ENCODE peak calls at places on chromosomes 13 and 19, in seven cellular contexts. G is K562, C is H1, H is SK-N-SH, V is GM12878, I is HepG2, O is GM12892. B is an unnamed sample.

GRCh38 chr13:110418944-110419343 is 111.9 kb downstream of the COL4A2 start:
- DNase-seq in G (no peak), C (no peak), H (no peak), V (no peak), I (no peak), O (no peak), B (no peak)

GRCh38 chr19:21786931-21787330 is 19.6 kb upstream of the ZNF100 start:
- DNase-seq in G (no peak), C (no peak), H (no peak), V (no peak), I (no peak), O (no peak), B (no peak)

GRCh38 chr13:74246398-74246975 is 112.3 kb upstream of the KLF12 start:
- DNase-seq in G (no peak), C (no peak), H (no peak), V (no peak), I (no peak), O (no peak), B (no peak)

GRCh38 chr13:112713517-112714253 is 23.8 kb downstream of the ATP11A start:
- DNase-seq in G (peak), C (no peak), H (peak), V (no peak), I (no peak), O (no peak), B (no peak)

GRCh38 chr13:46698910-46699460 is 98.0 kb downstream of the ESD start:
- DNase-seq in G (no peak), C (no peak), H (peak), V (no peak), I (no peak), O (no peak), B (no peak)

GRCh38 chr13:98181106-98181815 is 4.2 kb upstream of the RNF113B start:
- DNase-seq in G (no peak), C (no peak), H (no peak), V (no peak), I (no peak), O (no peak), B (no peak)

GRCh38 chr19:41584260-41584810 is 8.4 kb downstream of the CEACAM21 start:
- DNase-seq in G (no peak), C (no peak), H (no peak), V (no peak), I (no peak), O (no peak), B (no peak)

GRCh38 chr19:4430760-4431159 is 26.8 kb downstream of the UBXN6 start:
- DNase-seq in G (no peak), C (no peak), H (no peak), V (no peak), I (no peak), O (no peak), B (no peak)

GRCh38 chr13:39788097-39788496 is 132.6 kb downstream of the COG6 start:
- DNase-seq in G (no peak), C (no peak), H (no peak), V (no peak), I (no peak), O (no peak), B (no peak)

GRCh38 chr19:2449019-2449418 is 7.7 kb downstream of the LMNB2 start:
- DNase-seq in G (no peak), C (no peak), H (no peak), V (no peak), I (no peak), O (no peak), B (no peak)

GRCh38 chr19:4436231-4436630 is 21.4 kb downstream of the UBXN6 start:
- DNase-seq in G (no peak), C (no peak), H (no peak), V (no peak), I (no peak), O (no peak), B (no peak)

GRCh38 chr13:51770681-51771417 is 33.1 kb downstream of the DHRS12 start:
- DNase-seq in G (no peak), C (no peak), H (no peak), V (no peak), I (no peak), O (no peak), B (no peak)

GRCh38 chr19:950352-951066 is 24.7 kb downstream of the ARID3A start:
- DNase-seq in G (no peak), C (no peak), H (no peak), V (no peak), I (no peak), O (no peak), B (no peak)

GRCh38 chr13:26977541-26977940 is 194.1 kb downstream of the USP12 start:
- DNase-seq in G (no peak), C (no peak), H (no peak), V (no peak), I (no peak), O (no peak), B (no peak)

GRCh38 chr19:46481187-46481586 is 9.8 kb upstream of the PNMA8A start:
- DNase-seq in G (no peak), C (no peak), H (no peak), V (no peak), I (no peak), O (no peak), B (no peak)

GRCh38 chr13:46472384-46472783 is 80.6 kb upstream of the LRCH1 start:
- DNase-seq in G (no peak), C (no peak), H (no peak), V (no peak), I (no peak), O (no peak), B (no peak)

GRCh38 chr13:41603917-41604316 is 146.6 kb downstream of the RGCC start:
- DNase-seq in G (peak), C (no peak), H (no peak), V (no peak), I (no peak), O (no peak), B (no peak)

GRCh38 chr19:44900328-44901244 is 5.0 kb upstream of the APOE start:
- DNase-seq in G (no peak), C (no peak), H (no peak), V (no peak), I (no peak), O (no peak), B (no peak)

GRCh38 chr19:41427647-41428480 is 690 bp upstream of the B3GNT8 start:
- DNase-seq in G (peak), C (peak), H (peak), V (no peak), I (no peak), O (no peak), B (no peak)

GRCh38 chr13:42549555-42549941 is 24.4 kb upstream of the TNFSF11 start:
- DNase-seq in G (no peak), C (no peak), H (no peak), V (no peak), I (no peak), O (no peak), B (no peak)

GRCh38 chr19:34155686-34156085 is 16.6 kb upstream of the LSM14A start:
- DNase-seq in G (no peak), C (no peak), H (no peak), V (no peak), I (no peak), O (no peak), B (no peak)

GRCh38 chr19:48806818-48807589 is 3.8 kb downstream of the BCAT2 start:
- DNase-seq in G (peak), C (peak), H (peak), V (no peak), I (peak), O (peak), B (no peak)

DNA sequence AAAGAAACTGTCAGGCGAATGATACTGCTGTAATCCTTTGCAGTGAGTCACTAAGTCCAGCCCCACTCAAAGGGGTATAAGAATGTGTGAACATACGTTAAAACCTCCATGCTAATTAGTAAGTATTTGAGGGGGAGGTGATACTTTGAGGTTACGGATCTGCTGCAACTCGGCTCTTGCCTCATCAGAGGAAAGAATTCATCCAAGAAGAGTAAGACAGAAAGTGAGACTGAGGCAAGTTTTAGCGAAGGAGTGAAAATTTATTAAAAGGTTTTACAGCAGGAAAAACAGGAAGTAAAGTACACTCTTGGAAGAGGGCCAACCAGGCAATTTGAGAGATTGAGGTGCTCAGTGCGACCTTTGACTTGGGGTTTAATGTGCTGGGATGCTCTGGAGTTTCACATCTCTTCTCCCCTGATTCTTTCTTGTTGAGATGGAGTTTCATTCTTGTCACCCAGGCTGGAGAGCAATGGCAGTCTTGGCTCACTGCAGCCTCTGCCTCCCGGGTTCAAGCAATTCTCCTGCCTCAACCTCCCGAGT is 9.8 kb downstream of the CLEC4M start:
- DNase-seq in G (no peak), C (no peak), H (no peak), V (peak), I (no peak), O (no peak), B (no peak)
- TF ChIP-seq TAF1 in G (no peak), C (no peak), H (no peak), V (no peak), I (no peak), O (no peak), B (no peak)

GRCh38 chr19:10288662-10289166 is 1.0 kb upstream of the ICAM5 start:
- DNase-seq in G (peak), C (peak), H (peak), V (no peak), I (peak), O (no peak), B (no peak)
- TF ChIP-seq TAF1 in G (peak), C (no peak), H (no peak), V (no peak), I (peak), O (no peak), B (no peak)

GRCh38 chr13:92843549-92843948 is 383.1 kb upstream of the GPC6 start:
- DNase-seq in G (no peak), C (no peak), H (no peak), V (no peak), I (no peak), O (no peak), B (no peak)
- TF ChIP-seq TAF1 in G (no peak), C (no peak), H (no peak), V (no peak), I (no peak), O (no peak), B (no peak)

GRCh38 chr13:36880961-36881360 is 39.1 kb downstream of the SMAD9 start:
- DNase-seq in G (no peak), C (no peak), H (no peak), V (no peak), I (no peak), O (no peak), B (no peak)

GRCh38 chr13:36875431-36875830 is 44.6 kb downstream of the SMAD9 start:
- DNase-seq in G (no peak), C (no peak), H (no peak), V (no peak), I (no peak), O (no peak), B (no peak)

GRCh38 chr13:36879218-36879938 is 40.7 kb downstream of the SMAD9 start:
- DNase-seq in G (no peak), C (no peak), H (no peak), V (no peak), I (no peak), O (no peak), B (no peak)

GRCh38 chr13:36872621-36873020 is 47.4 kb downstream of the SMAD9 start:
- DNase-seq in G (no peak), C (peak), H (no peak), V (no peak), I (no peak), O (no peak), B (no peak)

GRCh38 chr13:36875955-36876354 is 44.1 kb downstream of the SMAD9 start:
- DNase-seq in G (no peak), C (no peak), H (peak), V (no peak), I (no peak), O (no peak), B (no peak)
- TF ChIP-seq TAF1 in G (no peak), C (no peak), H (no peak), V (no peak), I (no peak), O (no peak), B (no peak)

GRCh38 chr13:44302233-44302632 is 71.4 kb upstream of the SERP2 start:
- DNase-seq in G (no peak), C (no peak), H (no peak), V (no peak), I (no peak), O (no peak), B (no peak)

GRCh38 chr13:44299142-44299541 is 74.5 kb upstream of the SERP2 start:
- DNase-seq in G (no peak), C (no peak), H (no peak), V (no peak), I (no peak), O (no peak), B (no peak)

GRCh38 chr13:44301639-44302015 is 72.0 kb upstream of the SERP2 start:
- DNase-seq in G (no peak), C (no peak), H (no peak), V (no peak), I (no peak), O (no peak), B (no peak)

GRCh38 chr13:44299544-44299943 is 74.1 kb upstream of the SERP2 start:
- DNase-seq in G (no peak), C (no peak), H (no peak), V (no peak), I (no peak), O (no peak), B (no peak)

DNA sequence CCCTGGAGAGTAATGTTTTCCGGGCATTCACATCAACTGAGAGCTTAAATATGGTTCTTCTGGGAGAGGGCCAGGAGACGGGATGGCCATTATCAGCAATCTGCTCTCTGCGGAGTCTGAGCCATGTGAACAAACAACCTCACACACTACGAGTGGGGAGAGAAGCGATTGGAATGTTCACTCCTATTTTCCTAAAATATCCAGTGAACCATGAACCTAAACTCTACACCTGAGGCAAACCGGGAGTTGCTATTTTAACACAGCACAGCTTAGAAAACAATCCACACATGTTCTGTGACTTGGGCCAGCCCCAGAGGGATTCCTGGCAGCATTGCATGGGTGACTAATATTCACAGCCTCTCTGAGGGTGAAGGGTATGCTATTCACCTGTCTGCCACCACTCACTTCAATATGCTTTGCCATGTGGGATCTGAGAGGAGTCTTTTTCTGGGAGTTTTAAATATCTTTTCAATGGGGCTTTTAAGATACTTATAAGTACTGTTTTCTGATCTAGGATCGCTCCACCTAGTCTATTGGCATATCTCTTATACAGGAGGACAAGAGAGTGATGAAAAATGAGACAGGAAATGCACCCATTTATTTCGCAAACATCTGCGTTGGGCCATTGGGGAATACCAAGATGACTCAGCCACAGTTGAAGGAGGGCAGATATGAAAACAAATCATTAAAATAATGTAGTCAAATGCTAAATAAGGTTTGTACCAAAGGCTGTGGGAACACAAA is 72.6 kb upstream of the SERP2 start:
- DNase-seq in G (no peak), C (no peak), H (no peak), V (peak), I (no peak), O (peak), B (peak)
- TF ChIP-seq TAF1 in G (no peak), C (no peak), H (no peak), V (no peak), I (no peak), O (no peak), B (no peak)

GRCh38 chr19:51263808-51264207 is 12.9 kb downstream of the SIGLECL1 start:
- DNase-seq in G (no peak), C (no peak), H (no peak), V (no peak), I (no peak), O (no peak), B (no peak)
- TF ChIP-seq TAF1 in G (no peak), C (no peak), H (no peak), V (no peak), I (no peak), O (no peak), B (no peak)

B was measured in GM12891.